ENCODE peak calls at places on chromosome 20, in four cellular contexts. One of them, this sample, is unnamed.
A peak's percentile ranks its signal among the peaks of the same experiment; 100 is the strongest.

GRCh38 chr20:8305449-8305978 is 173.4 kb downstream of the PLCB1 start:
- DNase-seq in fibroblast of villous mesenchyme: peak; percentile 64
- DNase-seq in D341Med: peak; percentile 67
- DNase-seq in activated T-helper 9 cell treated with anti-CD3 and anti-CD28 coated beads, Interleukin-2, amount 50 U/mL, for 16 hours: peak; percentile 54
- DNase-seq in this sample: peak; percentile 25

GRCh38 chr20:56702931-56703840 is 74.1 kb downstream of the TFAP2C start:
- DNase-seq in D341Med: no peak
- DNase-seq in fibroblast of villous mesenchyme: no peak
- DNase-seq in activated T-helper 9 cell treated with anti-CD3 and anti-CD28 coated beads, Interleukin-2, amount 50 U/mL, for 16 hours: no peak
- DNase-seq in this sample: no peak

GRCh38 chr20:22667198-22667597 is 82.8 kb upstream of the FOXA2 start:
- DNase-seq in activated T-helper 9 cell treated with anti-CD3 and anti-CD28 coated beads, Interleukin-2, amount 50 U/mL, for 16 hours: no peak
- DNase-seq in D341Med: no peak
- DNase-seq in fibroblast of villous mesenchyme: no peak
- DNase-seq in this sample: no peak

GRCh38 chr20:52432740-52433139 is 241.2 kb upstream of the ZFP64 start:
- DNase-seq in D341Med: no peak
- DNase-seq in fibroblast of villous mesenchyme: no peak
- DNase-seq in activated T-helper 9 cell treated with anti-CD3 and anti-CD28 coated beads, Interleukin-2, amount 50 U/mL, for 16 hours: no peak
- DNase-seq in this sample: no peak

GRCh38 chr20:61724376-61724775 is 341.3 kb downstream of the TAF4 start:
- DNase-seq in fibroblast of villous mesenchyme: no peak
- DNase-seq in D341Med: no peak
- DNase-seq in activated T-helper 9 cell treated with anti-CD3 and anti-CD28 coated beads, Interleukin-2, amount 50 U/mL, for 16 hours: no peak
- DNase-seq in this sample: no peak

GRCh38 chr20:38178065-38178471 is 13.0 kb upstream of the TGM2 start:
- DNase-seq in activated T-helper 9 cell treated with anti-CD3 and anti-CD28 coated beads, Interleukin-2, amount 50 U/mL, for 16 hours: no peak
- DNase-seq in D341Med: no peak
- DNase-seq in fibroblast of villous mesenchyme: no peak
- DNase-seq in this sample: no peak

GRCh38 chr20:62499758-62500236 is 24.0 kb upstream of the GATA5 start:
- DNase-seq in activated T-helper 9 cell treated with anti-CD3 and anti-CD28 coated beads, Interleukin-2, amount 50 U/mL, for 16 hours: no peak
- DNase-seq in fibroblast of villous mesenchyme: no peak
- DNase-seq in D341Med: no peak
- DNase-seq in this sample: no peak

GRCh38 chr20:3734111-3734843 is 1.8 kb downstream of the HSPA12B start:
- DNase-seq in fibroblast of villous mesenchyme: no peak
- DNase-seq in activated T-helper 9 cell treated with anti-CD3 and anti-CD28 coated beads, Interleukin-2, amount 50 U/mL, for 16 hours: no peak
- DNase-seq in D341Med: no peak
- DNase-seq in this sample: no peak

GRCh38 chr20:63273635-63274380 is 1.2 kb downstream of the ARFGAP1 start:
- DNase-seq in D341Med: no peak
- DNase-seq in fibroblast of villous mesenchyme: peak; percentile 84
- DNase-seq in activated T-helper 9 cell treated with anti-CD3 and anti-CD28 coated beads, Interleukin-2, amount 50 U/mL, for 16 hours: no peak
- DNase-seq in this sample: no peak

GRCh38 chr20:23884771-23885162 is 5.2 kb upstream of the CST5 start:
- DNase-seq in D341Med: no peak
- DNase-seq in activated T-helper 9 cell treated with anti-CD3 and anti-CD28 coated beads, Interleukin-2, amount 50 U/mL, for 16 hours: no peak
- DNase-seq in fibroblast of villous mesenchyme: no peak
- DNase-seq in this sample: no peak

GRCh38 chr20:32387262-32387661 is 29.1 kb downstream of the ASXL1 start:
- DNase-seq in activated T-helper 9 cell treated with anti-CD3 and anti-CD28 coated beads, Interleukin-2, amount 50 U/mL, for 16 hours: no peak
- DNase-seq in D341Med: no peak
- DNase-seq in fibroblast of villous mesenchyme: no peak
- DNase-seq in this sample: no peak

GRCh38 chr20:45588800-45589199 is 9.7 kb upstream of the WFDC8 start:
- DNase-seq in fibroblast of villous mesenchyme: no peak
- DNase-seq in D341Med: no peak
- DNase-seq in activated T-helper 9 cell treated with anti-CD3 and anti-CD28 coated beads, Interleukin-2, amount 50 U/mL, for 16 hours: no peak
- DNase-seq in this sample: no peak

GRCh38 chr20:20459726-20460125 is 91.8 kb downstream of the INSM1 start:
- DNase-seq in D341Med: no peak
- DNase-seq in fibroblast of villous mesenchyme: no peak
- DNase-seq in activated T-helper 9 cell treated with anti-CD3 and anti-CD28 coated beads, Interleukin-2, amount 50 U/mL, for 16 hours: no peak
- DNase-seq in this sample: no peak

GRCh38 chr20:61556116-61556515 is 304.1 kb downstream of the CDH4 start:
- DNase-seq in D341Med: no peak
- DNase-seq in fibroblast of villous mesenchyme: peak; percentile 47
- DNase-seq in activated T-helper 9 cell treated with anti-CD3 and anti-CD28 coated beads, Interleukin-2, amount 50 U/mL, for 16 hours: no peak
- DNase-seq in this sample: no peak

GRCh38 chr20:52974155-52974554 is 2.0 kb downstream of the TSHZ2 start:
- DNase-seq in D341Med: no peak
- DNase-seq in fibroblast of villous mesenchyme: no peak
- DNase-seq in activated T-helper 9 cell treated with anti-CD3 and anti-CD28 coated beads, Interleukin-2, amount 50 U/mL, for 16 hours: no peak
- DNase-seq in this sample: peak; percentile 42

GRCh38 chr20:55424446-55424845 is 580.9 kb downstream of the CBLN4 start:
- DNase-seq in activated T-helper 9 cell treated with anti-CD3 and anti-CD28 coated beads, Interleukin-2, amount 50 U/mL, for 16 hours: no peak
- DNase-seq in fibroblast of villous mesenchyme: no peak
- DNase-seq in D341Med: no peak
- DNase-seq in this sample: no peak

GRCh38 chr20:47351643-47352331 is 4.7 kb downstream of the ZMYND8 start:
- DNase-seq in D341Med: peak; percentile 10
- DNase-seq in fibroblast of villous mesenchyme: no peak
- DNase-seq in activated T-helper 9 cell treated with anti-CD3 and anti-CD28 coated beads, Interleukin-2, amount 50 U/mL, for 16 hours: no peak
- DNase-seq in this sample: peak; percentile 27

GRCh38 chr20:38307371-38308046 is 3.6 kb downstream of the BPI start:
- DNase-seq in activated T-helper 9 cell treated with anti-CD3 and anti-CD28 coated beads, Interleukin-2, amount 50 U/mL, for 16 hours: no peak
- DNase-seq in D341Med: no peak
- DNase-seq in fibroblast of villous mesenchyme: peak; percentile 56
- DNase-seq in this sample: no peak